ENCODE peak calls at places on chromosomes 16 and 17, in six cellular contexts. One of them, this sample, is unnamed.

GRCh38 chr16:75627856-75628255 is 4.8 kb upstream of the ADAT1 start:
- DNase-seq in HT-29: no peak
- DNase-seq in mesothelial cell of epicardium: no peak
- DNase-seq in left kidney: no peak
- DNase-seq in LoVo: no peak
- DNase-seq in WTC11: no peak
- DNase-seq in this sample: no peak

GRCh38 chr17:59093702-59094231 is 12.9 kb downstream of the TRIM37 start:
- DNase-seq in HT-29: peak
- DNase-seq in mesothelial cell of epicardium: peak
- DNase-seq in left kidney: peak
- DNase-seq in LoVo: peak
- DNase-seq in WTC11: no peak
- DNase-seq in this sample: no peak

GRCh38 chr16:55250641-55251550 is 73.1 kb upstream of the IRX6 start:
- DNase-seq in HT-29: no peak
- DNase-seq in mesothelial cell of epicardium: no peak
- DNase-seq in left kidney: no peak
- DNase-seq in LoVo: no peak
- DNase-seq in WTC11: no peak
- DNase-seq in this sample: no peak

GRCh38 chr17:15408803-15409202 is 58.6 kb downstream of the CDRT4 start:
- DNase-seq in HT-29: peak
- DNase-seq in mesothelial cell of epicardium: no peak
- DNase-seq in left kidney: no peak
- DNase-seq in LoVo: no peak
- DNase-seq in WTC11: no peak
- DNase-seq in this sample: no peak

GRCh38 chr17:68398731-68399637 is 58.3 kb downstream of the WIPI1 start:
- DNase-seq in HT-29: peak
- DNase-seq in mesothelial cell of epicardium: no peak
- DNase-seq in left kidney: peak
- DNase-seq in LoVo: peak
- DNase-seq in WTC11: peak
- DNase-seq in this sample: peak

GRCh38 chr16:14618566-14618965 is 11.5 kb downstream of the PARN start:
- DNase-seq in HT-29: no peak
- DNase-seq in mesothelial cell of epicardium: peak
- DNase-seq in left kidney: no peak
- DNase-seq in LoVo: no peak
- DNase-seq in WTC11: no peak
- DNase-seq in this sample: no peak

GRCh38 chr17:81032641-81033422 is 2.1 kb upstream of the BAIAP2 start:
- DNase-seq in HT-29: no peak
- DNase-seq in mesothelial cell of epicardium: no peak
- DNase-seq in left kidney: no peak
- DNase-seq in LoVo: no peak
- DNase-seq in WTC11: no peak
- DNase-seq in this sample: peak

GRCh38 chr16:30956601-30957455 is 726 bp upstream of the SETD1A start:
- DNase-seq in HT-29: peak
- DNase-seq in mesothelial cell of epicardium: peak
- DNase-seq in left kidney: peak
- DNase-seq in LoVo: peak
- DNase-seq in WTC11: peak
- DNase-seq in this sample: peak

GRCh38 chr16:53061256-53061655 is 6.5 kb downstream of the CHD9 start:
- DNase-seq in HT-29: no peak
- DNase-seq in mesothelial cell of epicardium: no peak
- DNase-seq in left kidney: no peak
- DNase-seq in LoVo: no peak
- DNase-seq in WTC11: no peak
- DNase-seq in this sample: no peak

GRCh38 chr17:1882836-1883235 is 53.0 kb downstream of the RPA1 start:
- DNase-seq in HT-29: peak
- DNase-seq in mesothelial cell of epicardium: no peak
- DNase-seq in left kidney: peak
- DNase-seq in LoVo: peak
- DNase-seq in WTC11: peak
- DNase-seq in this sample: peak

GRCh38 chr17:1643999-1644492 is 1.5 kb downstream of the SCARF1 start:
- DNase-seq in HT-29: peak
- DNase-seq in mesothelial cell of epicardium: no peak
- DNase-seq in left kidney: peak
- DNase-seq in LoVo: no peak
- DNase-seq in WTC11: no peak
- DNase-seq in this sample: no peak

GRCh38 chr16:74726736-74727135 is 26.1 kb upstream of the MLKL start:
- DNase-seq in HT-29: peak
- DNase-seq in mesothelial cell of epicardium: no peak
- DNase-seq in left kidney: no peak
- DNase-seq in LoVo: no peak
- DNase-seq in WTC11: peak
- DNase-seq in this sample: no peak

GRCh38 chr17:31561469-31562412 is 170.3 kb downstream of the RAB11FIP4 start:
- DNase-seq in HT-29: no peak
- DNase-seq in mesothelial cell of epicardium: no peak
- DNase-seq in left kidney: peak
- DNase-seq in LoVo: no peak
- DNase-seq in WTC11: no peak
- DNase-seq in this sample: no peak

GRCh38 chr17:74512624-74513084 is 18.6 kb downstream of the CD300LB start:
- DNase-seq in HT-29: no peak
- DNase-seq in mesothelial cell of epicardium: no peak
- DNase-seq in left kidney: peak
- DNase-seq in LoVo: no peak
- DNase-seq in WTC11: no peak
- DNase-seq in this sample: no peak

GRCh38 chr17:35011671-35012216 is 31.4 kb downstream of the LIG3 start:
- DNase-seq in HT-29: no peak
- DNase-seq in mesothelial cell of epicardium: no peak
- DNase-seq in left kidney: peak
- DNase-seq in LoVo: no peak
- DNase-seq in WTC11: no peak
- DNase-seq in this sample: peak

GRCh38 chr17:40556884-40557414 is 8.3 kb downstream of the CCR7 start:
- DNase-seq in HT-29: no peak
- DNase-seq in mesothelial cell of epicardium: peak
- DNase-seq in left kidney: peak
- DNase-seq in LoVo: no peak
- DNase-seq in WTC11: peak
- DNase-seq in this sample: peak

GRCh38 chr16:20318437-20318836 is 8.9 kb downstream of the GP2 start:
- DNase-seq in HT-29: no peak
- DNase-seq in mesothelial cell of epicardium: no peak
- DNase-seq in left kidney: no peak
- DNase-seq in LoVo: no peak
- DNase-seq in WTC11: no peak
- DNase-seq in this sample: no peak

GRCh38 chr16:22206013-22206846 is at the start of gene EEF2K:
- DNase-seq in HT-29: peak
- DNase-seq in mesothelial cell of epicardium: peak
- DNase-seq in left kidney: peak
- DNase-seq in LoVo: peak
- DNase-seq in WTC11: peak
- DNase-seq in this sample: peak

GRCh38 chr16:89297156-89297869 is 79.8 kb downstream of the ZNF778 start:
- DNase-seq in HT-29: no peak
- DNase-seq in mesothelial cell of epicardium: no peak
- DNase-seq in left kidney: peak
- DNase-seq in LoVo: no peak
- DNase-seq in WTC11: no peak
- DNase-seq in this sample: no peak